ENCODE peak calls at places on chromosomes 12 and 14, in five cellular contexts. J, Q, T, B and F are unnamed samples.

GRCh38 chr12:12336049-12336411 is 14.0 kb downstream of the MANSC1 start:
- DNase-seq in Q (no peak), J (no peak), T (no peak), B (no peak), F (no peak)

GRCh38 chr12:97229036-97229435 is 233.6 kb upstream of the RMST start:
- DNase-seq in J (no peak), T (no peak), B (no peak), Q (no peak), F (no peak)

GRCh38 chr14:76770521-76771431 is 9.5 kb downstream of the VASH1 start:
- DNase-seq in B (no peak), J (no peak), Q (peak; percentile 13), T (peak; percentile 19), F (no peak)

GRCh38 chr12:94649349-94650142 is 811 bp downstream of the TMCC3 start:
- DNase-seq in Q (peak; percentile 61), B (peak; percentile 81), T (peak; percentile 51), J (peak; percentile 36), F (peak; percentile 53)

GRCh38 chr12:131104464-131105350 is 151.0 kb downstream of the ADGRD1 start:
- DNase-seq in T (peak; percentile 82), J (peak; percentile 57), Q (peak; percentile 84), B (peak; percentile 98), F (peak; percentile 81)

GRCh38 chr14:58598028-58598850 is 39.5 kb upstream of the DACT1 start:
- DNase-seq in T (no peak), J (no peak), Q (no peak), B (no peak), F (no peak)

GRCh38 chr14:95184413-95184790 is 27.1 kb upstream of the DICER1 start:
- DNase-seq in B (no peak), Q (no peak), J (no peak), T (peak; percentile 68), F (no peak)

GRCh38 chr12:15472036-15472435 is 149.7 kb downstream of the PTPRO start:
- DNase-seq in T (no peak), Q (no peak), J (no peak), B (no peak), F (no peak)

GRCh38 chr14:96040836-96041371 is 1.7 kb downstream of the C14orf132 start:
- DNase-seq in Q (no peak), J (no peak), B (no peak), T (no peak), F (no peak)

DNA sequence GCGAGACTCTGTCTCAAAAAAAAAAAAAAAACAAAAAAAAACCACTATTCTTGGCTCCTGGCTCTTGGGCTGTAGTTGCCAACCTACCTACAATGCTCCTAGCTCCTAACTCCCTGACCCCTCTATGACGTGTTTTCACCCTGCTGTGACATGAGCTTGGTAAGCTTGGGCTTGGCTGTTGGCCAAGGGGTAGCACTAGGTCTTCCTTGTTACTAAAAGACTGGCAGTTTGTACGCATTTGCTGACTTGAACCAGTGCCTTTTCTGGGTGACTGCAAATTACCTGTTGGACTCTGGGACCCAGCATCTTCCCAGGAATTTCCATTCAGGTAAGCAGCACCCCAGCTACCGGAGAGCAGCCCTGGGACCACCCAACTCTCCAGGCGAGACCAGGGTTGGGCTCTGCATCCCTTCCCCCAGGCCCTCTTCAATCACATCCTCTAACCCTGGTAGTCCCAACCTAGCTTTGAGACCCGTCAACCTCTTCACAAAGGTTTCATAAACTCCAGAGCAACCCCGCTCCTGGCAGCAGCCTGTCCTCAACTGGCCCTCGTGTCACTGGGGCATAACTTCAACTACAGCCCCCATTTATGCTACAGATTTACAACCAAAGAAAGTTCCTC is 8.3 kb downstream of the CDK2AP1 start:
- DNase-seq in Q (no peak), B (peak; percentile 32), T (no peak), J (no peak), F (no peak)
- TF ChIP-seq CTCF in Q (no peak), B (no peak), T (no peak), J (no peak), F (no peak)

GRCh38 chr12:114447274-114447716 is 41.4 kb upstream of the TBX5 start:
- DNase-seq in J (no peak), Q (no peak), B (no peak), T (no peak), F (no peak)

GRCh38 chr12:114443607-114444421 is 37.9 kb upstream of the TBX5 start:
- DNase-seq in J (no peak), T (peak; percentile 45), Q (no peak), B (no peak), F (no peak)

GRCh38 chr12:114447799-114448617 is 42.1 kb upstream of the TBX5 start:
- DNase-seq in Q (no peak), T (no peak), J (no peak), B (no peak), F (no peak)

GRCh38 chr12:114444422-114445279 is 38.7 kb upstream of the TBX5 start:
- DNase-seq in T (no peak), Q (no peak), B (no peak), J (no peak), F (no peak)

DNA sequence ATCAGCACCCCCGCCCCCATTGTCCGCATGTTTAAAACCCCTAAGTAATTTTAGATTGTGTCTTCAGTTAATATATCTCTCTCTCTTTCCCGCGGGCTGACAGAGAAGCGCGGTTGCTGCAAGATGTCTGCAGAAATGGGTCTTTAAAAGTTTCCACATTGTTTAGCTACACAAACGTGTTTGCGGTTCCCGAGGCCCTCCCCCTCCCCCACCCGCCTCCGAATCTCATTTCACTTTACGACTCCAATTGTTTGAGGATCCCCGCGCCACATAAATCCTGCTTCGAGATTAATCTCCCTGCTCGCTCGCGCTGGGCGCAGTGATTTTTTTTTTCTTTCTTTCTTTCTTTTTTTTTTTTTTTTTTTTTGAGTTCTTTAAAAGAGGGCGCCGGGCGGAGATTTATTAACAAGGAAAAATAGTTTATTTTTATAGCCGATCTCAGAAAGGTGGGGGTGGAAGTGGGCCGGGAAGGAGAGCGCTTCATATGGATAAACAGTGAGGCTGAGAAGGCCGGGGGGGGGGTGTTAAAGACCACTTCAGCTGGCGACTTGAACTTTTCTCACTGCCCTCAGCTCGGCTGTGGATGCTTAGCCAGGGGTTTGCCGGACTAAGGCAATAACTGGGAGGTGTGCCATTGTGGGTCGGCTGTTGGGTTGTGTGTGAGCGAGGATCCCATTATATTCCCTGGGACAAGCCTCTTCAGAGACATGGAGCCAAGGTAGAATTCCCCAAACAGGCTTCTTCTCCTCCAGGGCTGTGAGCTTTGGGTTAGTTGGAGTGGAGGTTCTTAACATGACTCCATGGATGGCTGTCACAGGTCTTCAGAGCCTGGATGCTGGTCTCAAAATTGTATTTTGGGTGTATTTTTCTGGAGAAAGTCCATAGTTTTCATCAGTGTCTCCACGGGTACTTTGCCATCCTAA is 39.7 kb upstream of the TBX5 start:
- DNase-seq in T (no peak), B (no peak), Q (no peak), J (no peak), F (no peak)
- TF ChIP-seq CTCF in T (no peak), B (no peak), Q (no peak), J (no peak), F (no peak)

DNA sequence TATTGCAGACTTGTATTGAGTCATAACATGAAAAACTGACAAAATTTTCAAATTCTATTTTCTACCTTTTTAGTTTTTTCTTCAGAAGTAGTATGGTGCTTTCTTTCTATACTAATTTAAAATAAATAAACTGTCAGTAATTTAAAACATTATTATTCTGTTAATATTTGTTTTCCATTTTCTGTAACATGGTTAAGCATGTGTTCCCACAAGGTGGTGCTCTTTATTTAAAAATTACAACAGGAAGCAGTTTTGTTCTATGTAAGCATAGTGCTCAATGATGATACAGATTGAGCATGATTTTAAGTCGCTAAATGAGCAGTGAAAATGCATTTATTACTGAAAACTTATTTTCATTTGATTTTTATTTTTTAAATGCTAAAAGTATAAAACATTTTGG is 114.6 kb downstream of the PPFIA2 start:
- DNase-seq in B (no peak), J (peak; percentile 64), T (no peak), Q (no peak), F (no peak)
- TF ChIP-seq CTCF in B (peak; percentile 39), J (peak; percentile 45), T (peak; percentile 62), Q (peak; percentile 40), F (peak; percentile 49)

GRCh38 chr14:74732387-74732786 is 19.4 kb downstream of the FCF1 start:
- DNase-seq in B (no peak), T (no peak), J (no peak), Q (no peak), F (no peak)
- TF ChIP-seq CTCF in B (no peak), T (no peak), J (no peak), Q (no peak), F (no peak)

DNA sequence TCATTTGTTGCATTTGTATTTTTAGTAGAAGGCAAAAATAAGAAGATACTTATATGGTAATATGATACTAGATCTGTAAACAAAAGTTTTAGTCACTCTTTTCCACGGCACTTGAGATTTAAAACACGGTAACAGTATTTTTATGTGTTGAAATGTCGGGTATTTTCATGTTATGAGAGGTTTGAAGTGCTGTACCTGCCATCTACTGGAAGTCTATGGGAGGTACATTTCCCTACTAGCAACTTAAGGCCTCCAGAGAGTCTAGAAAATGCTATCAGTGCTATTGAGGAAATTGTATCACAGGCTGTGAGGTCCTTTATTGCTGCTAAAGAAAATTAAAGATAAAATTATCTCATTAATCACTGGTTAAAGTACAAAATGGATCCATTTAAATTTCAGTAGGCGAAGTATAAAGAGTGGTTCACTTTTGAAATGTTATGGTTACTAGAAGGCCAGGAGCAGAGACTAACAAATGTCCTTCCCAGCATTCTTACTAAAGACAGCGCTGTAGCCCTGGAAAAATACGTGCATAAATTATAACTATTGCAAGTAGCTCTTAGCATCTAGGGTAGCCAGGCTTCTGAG is 77.6 kb upstream of the PRKD1 start:
- DNase-seq in Q (no peak), J (peak; percentile 81), B (no peak), T (no peak), F (no peak)
- TF ChIP-seq CTCF in Q (peak; percentile 66), J (peak; percentile 87), B (peak; percentile 63), T (peak; percentile 81), F (no peak)

DNA sequence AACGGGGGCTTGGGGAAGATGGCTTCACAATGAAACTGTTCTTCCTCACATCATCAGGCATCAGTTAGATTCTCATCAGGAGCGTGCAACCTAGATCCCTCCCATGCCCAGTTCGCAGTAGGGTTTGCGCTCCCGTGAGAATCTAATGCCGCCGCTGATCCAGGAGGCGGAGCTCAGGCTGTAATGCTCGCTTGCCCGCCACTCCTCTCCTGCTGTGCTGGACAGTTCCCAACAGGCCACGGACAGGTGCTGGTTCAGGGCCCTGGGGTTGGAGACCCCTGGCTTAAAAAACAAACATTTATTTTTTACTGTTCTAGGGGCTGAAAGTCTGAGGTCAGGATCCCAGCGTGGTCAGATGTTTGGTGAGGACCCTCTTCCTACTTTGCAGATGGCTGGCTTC is 180.5 kb downstream of the FBXL14 start:
- DNase-seq in B (no peak), J (no peak), Q (no peak), T (no peak), F (no peak)
- TF ChIP-seq CTCF in B (no peak), J (no peak), Q (no peak), T (no peak), F (no peak)

DNA sequence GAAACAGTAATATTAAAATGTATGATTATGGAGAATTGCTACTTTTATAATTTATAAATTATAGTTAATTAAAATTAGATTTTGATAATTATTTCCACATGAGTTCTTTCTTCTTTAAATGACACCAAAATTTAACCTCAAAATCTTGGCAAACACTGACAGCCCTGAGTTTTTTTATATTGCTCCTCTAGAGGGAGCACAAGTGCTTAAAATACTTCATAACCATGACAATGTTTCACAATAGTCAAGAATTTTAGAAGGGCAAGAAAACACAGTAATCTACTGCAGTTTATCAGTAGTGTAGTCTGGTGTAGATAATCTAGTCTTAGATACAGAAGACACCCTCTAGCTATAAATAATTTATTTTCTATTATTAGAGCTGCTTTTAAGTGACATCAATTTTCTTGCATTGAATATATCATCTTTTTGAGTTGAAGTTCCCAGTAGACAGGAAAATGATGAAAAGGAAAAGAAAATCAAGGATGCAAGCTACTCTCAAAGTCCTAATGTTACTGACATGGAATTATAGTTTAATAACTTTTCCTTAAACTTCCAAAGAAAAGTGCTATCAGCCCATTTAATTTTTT is 14.3 kb upstream of the PTGER2 start:
- DNase-seq in Q (no peak), T (no peak), J (peak; percentile 72), B (no peak), F (no peak)
- TF ChIP-seq CTCF in Q (peak; percentile 71), T (peak; percentile 77), J (peak; percentile 62), B (peak; percentile 50), F (peak; percentile 82)